ENCODE peak calls at places on chromosomes 1 and 21, in ten cellular contexts. M, Q, K, B, G, U, C, N, Y and X are unnamed samples.

GRCh38 chr1:109667452-109668122 is at the start of gene GSTM2:
- DNase-seq in M (peak; percentile 72), Q (peak; percentile 68), K (peak; percentile 97), B (peak; percentile 56), G (no peak), U (peak; percentile 96), C (no peak), N (peak; percentile 88), Y (peak; percentile 75), X (peak; percentile 93)

GRCh38 chr1:200699871-200700270 is 30.2 kb upstream of the DDX59 start:
- DNase-seq in M (no peak), Q (no peak), K (no peak), B (no peak), G (no peak), U (no peak), C (no peak), N (peak; percentile 23), Y (no peak), X (peak; percentile 71)

GRCh38 chr1:24735619-24736375 is 9.4 kb upstream of the CLIC4 start:
- DNase-seq in M (no peak), Q (no peak), K (peak; percentile 65), B (no peak), G (no peak), U (peak; percentile 54), C (no peak), N (no peak), Y (peak; percentile 86), X (peak; percentile 93)

GRCh38 chr1:218735436-218735835 is 390.3 kb downstream of the TGFB2 start:
- DNase-seq in M (no peak), Q (no peak), K (no peak), B (no peak), G (no peak), U (no peak), C (no peak), N (no peak), Y (no peak), X (no peak)

GRCh38 chr1:107138767-107139445 is 1.9 kb upstream of the NTNG1 start:
- DNase-seq in M (peak; percentile 66), Q (no peak), K (no peak), B (no peak), G (no peak), U (no peak), C (peak; percentile 82), N (peak; percentile 23), Y (no peak), X (peak; percentile 43)

GRCh38 chr1:64320899-64321624 is 117.6 kb downstream of the UBE2U start:
- DNase-seq in M (no peak), Q (no peak), K (no peak), B (no peak), G (no peak), U (no peak), C (no peak), N (no peak), Y (no peak), X (no peak)

GRCh38 chr1:219518168-219518905 is 94.6 kb downstream of the ZC3H11B start:
- DNase-seq in M (peak; percentile 62), Q (no peak), K (no peak), B (no peak), G (no peak), U (no peak), C (peak; percentile 61), N (peak; percentile 33), Y (no peak), X (peak; percentile 41)

GRCh38 chr1:166843769-166844596 is 4.7 kb downstream of the POGK start:
- DNase-seq in M (no peak), Q (no peak), K (no peak), B (no peak), G (no peak), U (no peak), C (no peak), N (no peak), Y (no peak), X (no peak)

GRCh38 chr1:201072149-201072548 is 40.1 kb downstream of the CACNA1S start:
- DNase-seq in M (peak; percentile 75), Q (no peak), K (no peak), B (no peak), G (no peak), U (no peak), C (no peak), N (no peak), Y (no peak), X (no peak)

GRCh38 chr1:168628807-168629206 is 52.4 kb downstream of the XCL1 start:
- DNase-seq in M (peak; percentile 99), Q (no peak), K (no peak), B (no peak), G (no peak), U (no peak), C (peak; percentile 83), N (peak; percentile 4), Y (no peak), X (peak; percentile 2)

GRCh38 chr1:19775317-19775716 is 24.4 kb downstream of the TMCO4 start:
- DNase-seq in M (peak; percentile 23), Q (no peak), K (no peak), B (no peak), G (no peak), U (no peak), C (no peak), N (no peak), Y (no peak), X (no peak)

GRCh38 chr1:20430355-20431290 is 55.4 kb downstream of the CAMK2N1 start:
- DNase-seq in M (peak; percentile 21), Q (no peak), K (peak; percentile 58), B (peak; percentile 3), G (no peak), U (peak; percentile 33), C (no peak), N (no peak), Y (no peak), X (peak; percentile 82)

GRCh38 chr1:216356945-216357344 is 66.3 kb downstream of the USH2A start:
- DNase-seq in M (no peak), Q (no peak), K (no peak), B (no peak), G (no peak), U (no peak), C (no peak), N (no peak), Y (no peak), X (no peak)

GRCh38 chr21:25568230-25568629 is 39.1 kb downstream of the MRPL39 start:
- DNase-seq in M (no peak), Q (no peak), K (peak; percentile 46), B (no peak), G (no peak), U (peak; percentile 42), C (no peak), N (no peak), Y (no peak), X (peak; percentile 11)

GRCh38 chr1:36408479-36408878 is 10.8 kb upstream of the LSM10 start:
- DNase-seq in M (peak; percentile 29), Q (no peak), K (no peak), B (no peak), G (no peak), U (no peak), C (no peak), N (peak; percentile 40), Y (no peak), X (no peak)

GRCh38 chr1:56317722-56318121 is 261.6 kb downstream of the PLPP3 start:
- DNase-seq in M (no peak), Q (no peak), K (no peak), B (no peak), G (no peak), U (no peak), C (no peak), N (no peak), Y (no peak), X (no peak)

GRCh38 chr1:226181996-226182714 is 4.4 kb downstream of the ACBD3 start:
- DNase-seq in M (peak; percentile 65), Q (no peak), K (peak; percentile 68), B (no peak), G (no peak), U (peak; percentile 61), C (no peak), N (peak; percentile 35), Y (peak; percentile 48), X (peak; percentile 46)

GRCh38 chr1:30109853-30110252 is 613.5 kb downstream of the MATN1 start:
- DNase-seq in M (no peak), Q (no peak), K (no peak), B (no peak), G (no peak), U (peak; percentile 86), C (no peak), N (no peak), Y (no peak), X (no peak)

GRCh38 chr1:17538428-17539130 is 919 bp upstream of the ARHGEF10L start:
- DNase-seq in M (no peak), Q (no peak), K (peak; percentile 48), B (no peak), G (no peak), U (peak; percentile 39), C (no peak), N (no peak), Y (no peak), X (peak; percentile 91)

GRCh38 chr1:213122514-213122929 is 71.5 kb downstream of the RPS6KC1 start:
- DNase-seq in M (peak; percentile 62), Q (peak; percentile 0), K (no peak), B (no peak), G (no peak), U (no peak), C (no peak), N (no peak), Y (no peak), X (peak; percentile 40)

GRCh38 chr1:151908228-151908691 is 1.1 kb downstream of the THEM4 start:
- DNase-seq in M (peak; percentile 40), Q (no peak), K (no peak), B (no peak), G (no peak), U (no peak), C (no peak), N (no peak), Y (no peak), X (peak; percentile 53)

GRCh38 chr1:87174726-87175237 is 153.9 kb upstream of the LMO4 start:
- DNase-seq in M (peak; percentile 45), Q (no peak), K (no peak), B (no peak), G (no peak), U (no peak), C (no peak), N (no peak), Y (no peak), X (no peak)

GRCh38 chr1:52348704-52349301 is 17.2 kb downstream of the CC2D1B start:
- DNase-seq in M (peak; percentile 63), Q (no peak), K (no peak), B (no peak), G (no peak), U (no peak), C (no peak), N (peak; percentile 26), Y (no peak), X (peak; percentile 75)